ENCODE peak calls at places on chromosomes 13 and 19, in ten cellular contexts. One of them, this sample, is unnamed.

GRCh38 chr13:114065926-114066774 is 66.3 kb downstream of the RASA3 start:
- DNase-seq in WTC11: no peak
- DNase-seq in upper lobe of left lung: no peak
- DNase-seq in uterus: no peak
- DNase-seq in ascending aorta: no peak
- DNase-seq in AG10803: no peak
- DNase-seq in nephron progenitor cell: no peak
- DNase-seq in cardiac fibroblast: no peak
- DNase-seq in HFF-Myc: no peak
- DNase-seq in mammary epithelial cell: no peak
- DNase-seq in this sample: no peak

GRCh38 chr13:71578048-71578447 is 289.0 kb downstream of the DACH1 start:
- DNase-seq in WTC11: no peak
- DNase-seq in upper lobe of left lung: no peak
- DNase-seq in uterus: no peak
- DNase-seq in ascending aorta: no peak
- DNase-seq in AG10803: no peak
- DNase-seq in nephron progenitor cell: no peak
- DNase-seq in cardiac fibroblast: no peak
- DNase-seq in HFF-Myc: no peak
- DNase-seq in mammary epithelial cell: no peak
- DNase-seq in this sample: no peak

GRCh38 chr19:14536926-14537692 is 7.7 kb downstream of the TECR start:
- DNase-seq in WTC11: peak; percentile 96
- DNase-seq in upper lobe of left lung: peak; percentile 93
- DNase-seq in uterus: peak; percentile 79
- DNase-seq in ascending aorta: peak; percentile 72
- DNase-seq in AG10803: peak; percentile 40
- DNase-seq in nephron progenitor cell: peak; percentile 83
- DNase-seq in cardiac fibroblast: peak; percentile 90
- DNase-seq in HFF-Myc: no peak
- DNase-seq in mammary epithelial cell: peak; percentile 81
- DNase-seq in this sample: peak; percentile 60

GRCh38 chr13:20525144-20525600 is 485 bp downstream of the CRYL1 start:
- DNase-seq in WTC11: peak; percentile 39
- DNase-seq in upper lobe of left lung: peak; percentile 44
- DNase-seq in uterus: peak; percentile 23
- DNase-seq in ascending aorta: peak; percentile 70
- DNase-seq in AG10803: no peak
- DNase-seq in nephron progenitor cell: peak; percentile 23
- DNase-seq in cardiac fibroblast: peak; percentile 7
- DNase-seq in HFF-Myc: no peak
- DNase-seq in mammary epithelial cell: peak; percentile 7
- DNase-seq in this sample: peak; percentile 33

GRCh38 chr13:69274231-69274630 is 833.4 kb upstream of the ATXN8OS start:
- DNase-seq in WTC11: no peak
- DNase-seq in upper lobe of left lung: no peak
- DNase-seq in uterus: no peak
- DNase-seq in ascending aorta: no peak
- DNase-seq in AG10803: no peak
- DNase-seq in nephron progenitor cell: no peak
- DNase-seq in cardiac fibroblast: no peak
- DNase-seq in HFF-Myc: no peak
- DNase-seq in mammary epithelial cell: no peak
- DNase-seq in this sample: no peak

GRCh38 chr19:1027020-1027952 is 878 bp downstream of the CNN2 start:
- DNase-seq in WTC11: no peak
- DNase-seq in upper lobe of left lung: no peak
- DNase-seq in uterus: no peak
- DNase-seq in ascending aorta: no peak
- DNase-seq in AG10803: no peak
- DNase-seq in nephron progenitor cell: no peak
- DNase-seq in cardiac fibroblast: peak; percentile 51
- DNase-seq in HFF-Myc: no peak
- DNase-seq in mammary epithelial cell: peak; percentile 31
- DNase-seq in this sample: no peak

GRCh38 chr13:93715866-93716265 is 489.3 kb downstream of the GPC6 start:
- DNase-seq in WTC11: no peak
- DNase-seq in upper lobe of left lung: no peak
- DNase-seq in uterus: no peak
- DNase-seq in ascending aorta: no peak
- DNase-seq in AG10803: no peak
- DNase-seq in nephron progenitor cell: no peak
- DNase-seq in cardiac fibroblast: no peak
- DNase-seq in HFF-Myc: no peak
- DNase-seq in mammary epithelial cell: no peak
- DNase-seq in this sample: no peak

GRCh38 chr13:92103673-92104296 is 705.4 kb downstream of the GPC5 start:
- DNase-seq in WTC11: no peak
- DNase-seq in upper lobe of left lung: no peak
- DNase-seq in uterus: no peak
- DNase-seq in ascending aorta: no peak
- DNase-seq in AG10803: no peak
- DNase-seq in nephron progenitor cell: peak; percentile 6
- DNase-seq in cardiac fibroblast: peak; percentile 35
- DNase-seq in HFF-Myc: no peak
- DNase-seq in mammary epithelial cell: no peak
- DNase-seq in this sample: no peak

GRCh38 chr13:114145722-114146121 is 13.3 kb upstream of the RASA3 start:
- DNase-seq in WTC11: no peak
- DNase-seq in upper lobe of left lung: no peak
- DNase-seq in uterus: no peak
- DNase-seq in ascending aorta: no peak
- DNase-seq in AG10803: no peak
- DNase-seq in nephron progenitor cell: no peak
- DNase-seq in cardiac fibroblast: no peak
- DNase-seq in HFF-Myc: no peak
- DNase-seq in mammary epithelial cell: no peak
- DNase-seq in this sample: no peak

GRCh38 chr13:93861818-93862217 is 617.7 kb downstream of the DCT start:
- DNase-seq in WTC11: no peak
- DNase-seq in upper lobe of left lung: no peak
- DNase-seq in uterus: no peak
- DNase-seq in ascending aorta: no peak
- DNase-seq in AG10803: peak; percentile 55
- DNase-seq in nephron progenitor cell: no peak
- DNase-seq in cardiac fibroblast: peak; percentile 87
- DNase-seq in HFF-Myc: no peak
- DNase-seq in mammary epithelial cell: peak; percentile 3
- DNase-seq in this sample: no peak

GRCh38 chr19:29121684-29122083 is 91.3 kb downstream of the UQCRFS1 start:
- DNase-seq in WTC11: peak; percentile 70
- DNase-seq in upper lobe of left lung: no peak
- DNase-seq in uterus: no peak
- DNase-seq in ascending aorta: no peak
- DNase-seq in AG10803: peak; percentile 27
- DNase-seq in nephron progenitor cell: peak; percentile 50
- DNase-seq in cardiac fibroblast: no peak
- DNase-seq in HFF-Myc: no peak
- DNase-seq in mammary epithelial cell: no peak
- DNase-seq in this sample: peak; percentile 67
- TF ChIP-seq CTCF in WTC11: peak; percentile 65
- TF ChIP-seq CTCF in upper lobe of left lung: no peak
- TF ChIP-seq CTCF in uterus: no peak
- TF ChIP-seq CTCF in ascending aorta: no peak
- TF ChIP-seq CTCF in AG10803: peak; percentile 63
- TF ChIP-seq CTCF in nephron progenitor cell: peak; percentile 59
- TF ChIP-seq CTCF in cardiac fibroblast: peak; percentile 53
- TF ChIP-seq CTCF in HFF-Myc: no peak
- TF ChIP-seq CTCF in mammary epithelial cell: no peak
- TF ChIP-seq CTCF in this sample: peak; percentile 59

GRCh38 chr19:7595466-7596133 is at the start of gene CAMSAP3:
- DNase-seq in WTC11: peak; percentile 90
- DNase-seq in upper lobe of left lung: peak; percentile 42
- DNase-seq in uterus: no peak
- DNase-seq in ascending aorta: no peak
- DNase-seq in AG10803: peak; percentile 51
- DNase-seq in nephron progenitor cell: peak; percentile 88
- DNase-seq in cardiac fibroblast: no peak
- DNase-seq in HFF-Myc: peak; percentile 27
- DNase-seq in mammary epithelial cell: peak; percentile 38
- DNase-seq in this sample: peak; percentile 74
- TF ChIP-seq CTCF in WTC11: no peak
- TF ChIP-seq CTCF in upper lobe of left lung: no peak
- TF ChIP-seq CTCF in uterus: no peak
- TF ChIP-seq CTCF in ascending aorta: no peak
- TF ChIP-seq CTCF in AG10803: no peak
- TF ChIP-seq CTCF in nephron progenitor cell: no peak
- TF ChIP-seq CTCF in cardiac fibroblast: no peak
- TF ChIP-seq CTCF in HFF-Myc: no peak
- TF ChIP-seq CTCF in mammary epithelial cell: no peak
- TF ChIP-seq CTCF in this sample: no peak

GRCh38 chr19:39413269-39413902 is 917 bp downstream of the PLEKHG2 start:
- DNase-seq in WTC11: peak; percentile 65
- DNase-seq in upper lobe of left lung: peak; percentile 37
- DNase-seq in uterus: peak; percentile 71
- DNase-seq in ascending aorta: peak; percentile 88
- DNase-seq in AG10803: peak; percentile 67
- DNase-seq in nephron progenitor cell: peak; percentile 86
- DNase-seq in cardiac fibroblast: peak; percentile 83
- DNase-seq in HFF-Myc: no peak
- DNase-seq in mammary epithelial cell: no peak
- DNase-seq in this sample: peak; percentile 87

GRCh38 chr19:39411006-39411831 is 1.2 kb upstream of the PLEKHG2 start:
- DNase-seq in WTC11: no peak
- DNase-seq in upper lobe of left lung: peak; percentile 71
- DNase-seq in uterus: peak; percentile 73
- DNase-seq in ascending aorta: peak; percentile 93
- DNase-seq in AG10803: peak; percentile 60
- DNase-seq in nephron progenitor cell: no peak
- DNase-seq in cardiac fibroblast: peak; percentile 89
- DNase-seq in HFF-Myc: no peak
- DNase-seq in mammary epithelial cell: peak; percentile 53
- DNase-seq in this sample: no peak

GRCh38 chr19:39411832-39412099 is 703 bp upstream of the PLEKHG2 start:
- DNase-seq in WTC11: peak; percentile 90
- DNase-seq in upper lobe of left lung: peak; percentile 93
- DNase-seq in uterus: peak; percentile 96
- DNase-seq in ascending aorta: peak; percentile 98
- DNase-seq in AG10803: peak; percentile 91
- DNase-seq in nephron progenitor cell: peak; percentile 87
- DNase-seq in cardiac fibroblast: peak; percentile 96
- DNase-seq in HFF-Myc: peak; percentile 91
- DNase-seq in mammary epithelial cell: peak; percentile 88
- DNase-seq in this sample: peak; percentile 84

GRCh38 chr19:39412867-39413268 is 399 bp downstream of the PLEKHG2 start:
- DNase-seq in WTC11: no peak
- DNase-seq in upper lobe of left lung: peak; percentile 38
- DNase-seq in uterus: no peak
- DNase-seq in ascending aorta: no peak
- DNase-seq in AG10803: no peak
- DNase-seq in nephron progenitor cell: no peak
- DNase-seq in cardiac fibroblast: no peak
- DNase-seq in HFF-Myc: no peak
- DNase-seq in mammary epithelial cell: no peak
- DNase-seq in this sample: no peak

DNA sequence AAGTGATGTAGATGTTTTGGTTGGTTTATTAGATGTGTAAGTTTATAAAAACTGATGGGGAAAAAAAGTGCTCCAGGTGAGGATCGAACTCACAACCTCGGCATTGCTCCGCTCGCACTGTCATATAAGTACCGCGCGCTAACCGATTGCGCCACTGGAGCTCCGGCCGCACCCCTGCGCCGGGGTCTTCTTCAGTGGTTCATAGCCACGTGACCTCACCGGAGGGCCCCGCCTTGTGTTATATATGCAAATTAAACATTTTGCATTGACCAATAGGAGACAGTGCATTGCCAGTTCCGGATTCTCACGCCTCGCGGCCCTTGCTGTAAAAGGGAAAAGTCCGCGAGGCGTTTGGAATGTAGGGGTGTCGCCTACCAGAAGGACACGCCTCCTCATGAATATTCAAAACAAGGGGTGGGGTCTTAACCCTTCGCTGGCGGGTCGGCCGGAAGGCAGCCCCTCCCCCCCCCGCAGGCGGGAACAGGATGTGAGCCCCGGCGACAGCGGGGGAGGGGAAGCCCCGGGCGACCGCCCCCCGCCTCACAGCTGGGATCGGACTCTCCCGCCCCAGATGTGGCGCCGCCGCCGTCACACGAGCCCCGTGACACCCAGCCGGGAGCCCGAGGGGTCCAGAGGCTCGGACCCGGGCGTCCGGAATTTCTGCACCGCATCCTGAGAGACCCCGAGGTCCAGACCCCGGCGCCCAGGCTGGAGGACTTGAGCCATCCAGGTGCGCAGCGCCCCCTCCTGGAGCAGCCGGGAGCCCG is at the start of gene PLEKHG2:
- DNase-seq in WTC11: peak; percentile 98
- DNase-seq in upper lobe of left lung: peak; percentile 98
- DNase-seq in uterus: peak; percentile 99
- DNase-seq in ascending aorta: peak; percentile 99
- DNase-seq in AG10803: peak; percentile 100
- DNase-seq in nephron progenitor cell: peak; percentile 99
- DNase-seq in cardiac fibroblast: peak; percentile 100
- DNase-seq in HFF-Myc: peak; percentile 98
- DNase-seq in mammary epithelial cell: peak; percentile 99
- DNase-seq in this sample: peak; percentile 98
- TF ChIP-seq CTCF in WTC11: no peak
- TF ChIP-seq CTCF in upper lobe of left lung: peak; percentile 90
- TF ChIP-seq CTCF in uterus: peak; percentile 90
- TF ChIP-seq CTCF in ascending aorta: peak; percentile 94
- TF ChIP-seq CTCF in AG10803: peak; percentile 69
- TF ChIP-seq CTCF in nephron progenitor cell: no peak
- TF ChIP-seq CTCF in cardiac fibroblast: peak; percentile 78
- TF ChIP-seq CTCF in HFF-Myc: peak; percentile 79
- TF ChIP-seq CTCF in mammary epithelial cell: peak; percentile 94
- TF ChIP-seq CTCF in this sample: no peak

GRCh38 chr19:4556574-4557185 is 2.8 kb downstream of the SEMA6B start:
- DNase-seq in WTC11: peak; percentile 84
- DNase-seq in upper lobe of left lung: no peak
- DNase-seq in uterus: no peak
- DNase-seq in ascending aorta: no peak
- DNase-seq in AG10803: no peak
- DNase-seq in nephron progenitor cell: peak; percentile 62
- DNase-seq in cardiac fibroblast: peak; percentile 46
- DNase-seq in HFF-Myc: no peak
- DNase-seq in mammary epithelial cell: peak; percentile 29
- DNase-seq in this sample: peak; percentile 58

GRCh38 chr19:4559569-4559968 is at the start of gene SEMA6B:
- DNase-seq in WTC11: no peak
- DNase-seq in upper lobe of left lung: peak; percentile 73
- DNase-seq in uterus: peak; percentile 59
- DNase-seq in ascending aorta: peak; percentile 73
- DNase-seq in AG10803: no peak
- DNase-seq in nephron progenitor cell: no peak
- DNase-seq in cardiac fibroblast: peak; percentile 69
- DNase-seq in HFF-Myc: no peak
- DNase-seq in mammary epithelial cell: no peak
- DNase-seq in this sample: no peak

GRCh38 chr19:4557971-4558941 is 1.2 kb downstream of the SEMA6B start:
- DNase-seq in WTC11: peak; percentile 78
- DNase-seq in upper lobe of left lung: peak; percentile 43
- DNase-seq in uterus: no peak
- DNase-seq in ascending aorta: no peak
- DNase-seq in AG10803: no peak
- DNase-seq in nephron progenitor cell: peak; percentile 82
- DNase-seq in cardiac fibroblast: peak; percentile 39
- DNase-seq in HFF-Myc: no peak
- DNase-seq in mammary epithelial cell: no peak
- DNase-seq in this sample: peak; percentile 79

GRCh38 chr19:4555657-4556561 is 3.6 kb downstream of the SEMA6B start:
- DNase-seq in WTC11: peak; percentile 80
- DNase-seq in upper lobe of left lung: no peak
- DNase-seq in uterus: no peak
- DNase-seq in ascending aorta: no peak
- DNase-seq in AG10803: no peak
- DNase-seq in nephron progenitor cell: peak; percentile 31
- DNase-seq in cardiac fibroblast: no peak
- DNase-seq in HFF-Myc: no peak
- DNase-seq in mammary epithelial cell: no peak
- DNase-seq in this sample: no peak

GRCh38 chr19:4557186-4557970 is 2.1 kb downstream of the SEMA6B start:
- DNase-seq in WTC11: peak; percentile 67
- DNase-seq in upper lobe of left lung: no peak
- DNase-seq in uterus: no peak
- DNase-seq in ascending aorta: no peak
- DNase-seq in AG10803: no peak
- DNase-seq in nephron progenitor cell: peak; percentile 36
- DNase-seq in cardiac fibroblast: no peak
- DNase-seq in HFF-Myc: no peak
- DNase-seq in mammary epithelial cell: no peak
- DNase-seq in this sample: no peak
- TF ChIP-seq CTCF in WTC11: peak; percentile 41
- TF ChIP-seq CTCF in upper lobe of left lung: no peak
- TF ChIP-seq CTCF in uterus: no peak
- TF ChIP-seq CTCF in ascending aorta: no peak
- TF ChIP-seq CTCF in AG10803: no peak
- TF ChIP-seq CTCF in nephron progenitor cell: no peak
- TF ChIP-seq CTCF in cardiac fibroblast: peak; percentile 14
- TF ChIP-seq CTCF in HFF-Myc: peak; percentile 52
- TF ChIP-seq CTCF in mammary epithelial cell: peak; percentile 49
- TF ChIP-seq CTCF in this sample: no peak

This sample was measured in glutamatergic neuron.